ENCODE peak calls at places on chromosome 10, in seven cellular contexts. K, U, B, Y, L, A and N are unnamed samples.

GRCh38 chr10:91198781-91199180 is 21.7 kb upstream of the PCGF5 start:
- DNase-seq in K (peak), U (peak), B (peak), Y (peak), L (no peak), A (no peak), N (no peak)

GRCh38 chr10:102152545-102152890 is 329 bp downstream of the NOLC1 start:
- DNase-seq in K (peak), U (no peak), B (no peak), Y (no peak), L (no peak), A (no peak), N (no peak)

GRCh38 chr10:26627320-26627719 is 70.2 kb upstream of the PDSS1 start:
- DNase-seq in K (no peak), U (peak), B (no peak), Y (no peak), L (no peak), A (no peak), N (no peak)

GRCh38 chr10:14032406-14032998 is 298.2 kb downstream of the FRMD4A start:
- DNase-seq in K (peak), U (no peak), B (no peak), Y (no peak), L (no peak), A (no peak), N (peak)

GRCh38 chr10:131753336-131753735 is 147.5 kb upstream of the PPP2R2D start:
- DNase-seq in K (no peak), U (no peak), B (no peak), Y (no peak), L (no peak), A (no peak), N (no peak)

GRCh38 chr10:77351386-77351785 is 286.2 kb downstream of the KCNMA1 start:
- DNase-seq in K (no peak), U (peak), B (peak), Y (no peak), L (no peak), A (peak), N (no peak)

GRCh38 chr10:82609845-82610244 is 734.9 kb downstream of the NRG3 start:
- DNase-seq in K (no peak), U (no peak), B (no peak), Y (no peak), L (no peak), A (no peak), N (no peak)

GRCh38 chr10:59905066-59905734 is 1.2 kb downstream of the CCDC6 start:
- DNase-seq in K (peak), U (peak), B (no peak), Y (peak), L (peak), A (no peak), N (peak)

GRCh38 chr10:103467391-103467790 is 8.7 kb upstream of the CALHM1 start:
- DNase-seq in K (peak), U (no peak), B (no peak), Y (peak), L (no peak), A (no peak), N (no peak)

GRCh38 chr10:90856964-90857634 is 740 bp downstream of the HTR7 start:
- DNase-seq in K (no peak), U (peak), B (no peak), Y (no peak), L (no peak), A (no peak), N (no peak)

GRCh38 chr10:95742529-95742884 is 13.5 kb upstream of the ENTPD1 start:
- DNase-seq in K (no peak), U (no peak), B (no peak), Y (no peak), L (peak), A (no peak), N (no peak)

GRCh38 chr10:28241766-28242399 is 61.0 kb downstream of the MPP7 start:
- DNase-seq in K (peak), U (peak), B (peak), Y (peak), L (no peak), A (peak), N (no peak)

GRCh38 chr10:14543048-14543903 is 212.6 kb upstream of the FRMD4A start:
- DNase-seq in K (no peak), U (no peak), B (no peak), Y (no peak), L (no peak), A (no peak), N (no peak)

GRCh38 chr10:117334075-117334474 is 41.2 kb downstream of the PDZD8 start:
- DNase-seq in K (no peak), U (no peak), B (no peak), Y (no peak), L (no peak), A (no peak), N (no peak)

GRCh38 chr10:77586719-77587423 is 50.7 kb downstream of the KCNMA1 start:
- DNase-seq in K (no peak), U (peak), B (peak), Y (no peak), L (peak), A (peak), N (no peak)

GRCh38 chr10:131979821-131980270 is 1.9 kb downstream of the BNIP3 start:
- DNase-seq in K (no peak), U (peak), B (peak), Y (no peak), L (no peak), A (no peak), N (no peak)

GRCh38 chr10:132614431-132615341 is 77.1 kb downstream of the INPP5A start:
- DNase-seq in K (no peak), U (no peak), B (no peak), Y (no peak), L (no peak), A (no peak), N (no peak)

GRCh38 chr10:101047961-101048892 is 13.6 kb upstream of the KAZALD1 start:
- DNase-seq in K (no peak), U (no peak), B (no peak), Y (no peak), L (peak), A (no peak), N (peak)

GRCh38 chr10:104734408-104734807 is 93.3 kb downstream of the SORCS3 start:
- DNase-seq in K (no peak), U (peak), B (no peak), Y (no peak), L (no peak), A (no peak), N (no peak)

GRCh38 chr10:99872367-99873162 is 90.1 kb downstream of the ABCC2 start:
- DNase-seq in K (no peak), U (peak), B (peak), Y (no peak), L (no peak), A (no peak), N (no peak)

GRCh38 chr10:25811141-25811685 is 122.8 kb upstream of the MYO3A start:
- DNase-seq in K (no peak), U (no peak), B (no peak), Y (no peak), L (no peak), A (no peak), N (no peak)

GRCh38 chr10:17685227-17685840 is 41.4 kb downstream of the STAM start:
- DNase-seq in K (no peak), U (no peak), B (no peak), Y (peak), L (no peak), A (no peak), N (no peak)

GRCh38 chr10:3474266-3474665 is 301.7 kb upstream of the PITRM1 start:
- DNase-seq in K (no peak), U (no peak), B (no peak), Y (no peak), L (no peak), A (no peak), N (no peak)

GRCh38 chr10:3476640-3477448 is 304.3 kb upstream of the PITRM1 start:
- DNase-seq in K (no peak), U (no peak), B (no peak), Y (no peak), L (no peak), A (no peak), N (no peak)

GRCh38 chr10:3477683-3478082 is 305.1 kb upstream of the PITRM1 start:
- DNase-seq in K (no peak), U (peak), B (no peak), Y (no peak), L (no peak), A (peak), N (no peak)

GRCh38 chr10:3475367-3475766 is 302.8 kb upstream of the PITRM1 start:
- DNase-seq in K (no peak), U (no peak), B (no peak), Y (no peak), L (no peak), A (no peak), N (no peak)

DNA sequence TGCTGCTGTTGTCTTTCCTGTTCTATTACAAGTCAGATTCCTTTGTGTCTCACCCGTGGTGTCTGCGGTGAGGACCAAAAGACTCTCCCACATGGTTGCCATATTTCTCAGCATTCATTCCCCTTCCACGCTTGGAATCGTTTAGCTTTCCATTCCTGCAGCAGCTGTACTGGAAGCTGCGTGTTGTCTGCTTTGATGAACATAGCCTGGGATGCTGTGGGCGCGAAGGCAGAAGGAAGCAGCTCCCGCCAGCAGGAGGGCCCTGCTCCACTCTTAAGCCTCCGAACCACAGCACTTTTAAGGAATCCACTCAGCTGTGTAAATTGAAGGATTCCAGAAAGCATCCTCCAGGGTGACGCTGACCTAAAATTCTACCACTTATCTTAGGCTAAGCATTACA is 303.6 kb upstream of the PITRM1 start:
- DNase-seq in K (no peak), U (no peak), B (no peak), Y (no peak), L (no peak), A (no peak), N (no peak)
- TF ChIP-seq CTCF in K (no peak), U (no peak), B (no peak), Y (no peak), L (no peak), A (no peak), N (no peak)

GRCh38 chr10:5977471-5978370 is at the start of gene IL15RA:
- DNase-seq in K (peak), U (peak), B (peak), Y (peak), L (peak), A (no peak), N (peak)
- TF ChIP-seq CTCF in K (peak), U (no peak), B (no peak), Y (peak), L (peak), A (no peak), N (peak)

GRCh38 chr10:63120554-63120953 is 12.6 kb upstream of the NRBF2 start:
- DNase-seq in K (no peak), U (no peak), B (peak), Y (no peak), L (no peak), A (peak), N (no peak)
- TF ChIP-seq CTCF in K (no peak), U (no peak), B (no peak), Y (no peak), L (no peak), A (no peak), N (no peak)

GRCh38 chr10:125370578-125370977 is 210.2 kb upstream of the CTBP2 start:
- DNase-seq in K (no peak), U (no peak), B (no peak), Y (no peak), L (peak), A (no peak), N (peak)
- TF ChIP-seq CTCF in K (no peak), U (no peak), B (peak), Y (no peak), L (no peak), A (no peak), N (peak)

DNA sequence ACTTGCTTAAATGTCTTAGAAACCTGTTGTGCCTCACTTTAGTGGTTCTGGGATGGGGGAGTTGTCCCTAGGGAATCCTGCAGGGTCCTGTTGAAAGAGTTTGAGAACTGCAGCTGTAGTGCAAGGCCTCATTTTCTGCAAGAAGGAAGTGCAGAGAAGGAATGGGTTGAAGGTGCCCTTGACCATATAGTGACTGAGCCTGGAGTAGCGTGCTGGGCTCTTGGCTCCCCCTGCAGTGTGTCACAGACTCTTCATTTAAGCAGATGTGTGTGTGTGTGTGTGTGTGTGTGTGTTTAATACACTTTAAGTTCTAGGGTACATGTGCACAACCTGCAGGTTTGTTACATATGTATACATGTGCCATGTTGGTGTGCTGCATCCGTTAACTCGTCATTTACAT is 92.2 kb downstream of the GRK5 start:
- DNase-seq in K (peak), U (no peak), B (peak), Y (no peak), L (no peak), A (no peak), N (no peak)
- TF ChIP-seq CTCF in K (peak), U (no peak), B (no peak), Y (no peak), L (no peak), A (peak), N (no peak)